ENCODE peak calls at places on chromosomes 4 and X, in five cellular contexts. One of them, this sample, is unnamed.

GRCh38 chrX:153780678-153781427 is at the start of gene SRPK3:
- DNase-seq in RPMI7951: peak; percentile 54
- DNase-seq in pancreas: no peak
- DNase-seq in NCI-H1930: no peak
- DNase-seq in EL: peak; percentile 37
- DNase-seq in this sample: peak; percentile 16

GRCh38 chr4:40536032-40536431 is 93.6 kb downstream of the RBM47 start:
- DNase-seq in RPMI7951: no peak
- DNase-seq in pancreas: no peak
- DNase-seq in NCI-H1930: no peak
- DNase-seq in EL: no peak
- DNase-seq in this sample: no peak

GRCh38 chrX:10166731-10167149 is 10.0 kb downstream of the CLCN4 start:
- DNase-seq in RPMI7951: peak; percentile 75
- DNase-seq in pancreas: no peak
- DNase-seq in NCI-H1930: no peak
- DNase-seq in EL: no peak
- DNase-seq in this sample: no peak

GRCh38 chr4:58669783-58670182 is 1559.6 kb upstream of the IGFBP7 start:
- DNase-seq in RPMI7951: no peak
- DNase-seq in pancreas: no peak
- DNase-seq in NCI-H1930: no peak
- DNase-seq in EL: no peak
- DNase-seq in this sample: no peak

GRCh38 chrX:53717205-53717604 is 30.7 kb upstream of the HUWE1 start:
- DNase-seq in RPMI7951: no peak
- DNase-seq in pancreas: no peak
- DNase-seq in NCI-H1930: no peak
- DNase-seq in EL: no peak
- DNase-seq in this sample: no peak

GRCh38 chr4:185088899-185089298 is 54.2 kb upstream of the SLC25A4 start:
- DNase-seq in RPMI7951: no peak
- DNase-seq in pancreas: no peak
- DNase-seq in NCI-H1930: no peak
- DNase-seq in EL: no peak
- DNase-seq in this sample: no peak

GRCh38 chrX:148774276-148774675 is 273.9 kb downstream of the AFF2 start:
- DNase-seq in RPMI7951: no peak
- DNase-seq in pancreas: no peak
- DNase-seq in NCI-H1930: no peak
- DNase-seq in EL: no peak
- DNase-seq in this sample: no peak

GRCh38 chr4:86307432-86307831 is 52.4 kb downstream of the MAPK10 start:
- DNase-seq in RPMI7951: no peak
- DNase-seq in pancreas: no peak
- DNase-seq in NCI-H1930: no peak
- DNase-seq in EL: peak; percentile 7
- DNase-seq in this sample: peak; percentile 37

GRCh38 chr4:46975841-46976551 is 17.4 kb downstream of the GABRA4 start:
- DNase-seq in RPMI7951: no peak
- DNase-seq in pancreas: no peak
- DNase-seq in NCI-H1930: no peak
- DNase-seq in EL: no peak
- DNase-seq in this sample: no peak

GRCh38 chr4:89413518-89413917 is 105.9 kb upstream of the GPRIN3 start:
- DNase-seq in RPMI7951: no peak
- DNase-seq in pancreas: no peak
- DNase-seq in NCI-H1930: no peak
- DNase-seq in EL: no peak
- DNase-seq in this sample: no peak

GRCh38 chr4:73608677-73609594 is 11.3 kb downstream of the RASSF6 start:
- DNase-seq in RPMI7951: peak; percentile 38
- DNase-seq in pancreas: no peak
- DNase-seq in NCI-H1930: no peak
- DNase-seq in EL: peak; percentile 45
- DNase-seq in this sample: peak; percentile 73

GRCh38 chr4:42309571-42310260 is 87.6 kb upstream of the SHISA3 start:
- DNase-seq in RPMI7951: no peak
- DNase-seq in pancreas: no peak
- DNase-seq in NCI-H1930: no peak
- DNase-seq in EL: no peak
- DNase-seq in this sample: no peak

GRCh38 chrX:119984652-119985051 is 41.1 kb upstream of the NKAP start:
- DNase-seq in RPMI7951: no peak
- DNase-seq in pancreas: peak; percentile 29
- DNase-seq in NCI-H1930: no peak
- DNase-seq in EL: no peak
- DNase-seq in this sample: no peak

GRCh38 chr4:183905593-183906485 is 732 bp downstream of the STOX2 start:
- DNase-seq in RPMI7951: no peak
- DNase-seq in pancreas: peak; percentile 52
- DNase-seq in NCI-H1930: no peak
- DNase-seq in EL: no peak
- DNase-seq in this sample: peak; percentile 31

GRCh38 chr4:81493895-81494490 is 22.3 kb upstream of the RASGEF1B start:
- DNase-seq in RPMI7951: no peak
- DNase-seq in pancreas: no peak
- DNase-seq in NCI-H1930: no peak
- DNase-seq in EL: no peak
- DNase-seq in this sample: no peak

GRCh38 chrX:139559383-139560042 is 29.0 kb downstream of the F9 start:
- DNase-seq in RPMI7951: peak; percentile 16
- DNase-seq in pancreas: peak; percentile 47
- DNase-seq in NCI-H1930: peak; percentile 17
- DNase-seq in EL: peak; percentile 21
- DNase-seq in this sample: peak; percentile 65

GRCh38 chrX:19839770-19840254 is 47.6 kb downstream of the SH3KBP1 start:
- DNase-seq in RPMI7951: peak; percentile 31
- DNase-seq in pancreas: no peak
- DNase-seq in NCI-H1930: no peak
- DNase-seq in EL: no peak
- DNase-seq in this sample: no peak

GRCh38 chr4:77201343-77201742 is 44.3 kb downstream of the CCNG2 start:
- DNase-seq in RPMI7951: no peak
- DNase-seq in pancreas: no peak
- DNase-seq in NCI-H1930: no peak
- DNase-seq in EL: peak; percentile 6
- DNase-seq in this sample: peak; percentile 4

GRCh38 chrX:118756111-118756510 is 28.7 kb downstream of the IL13RA1 start:
- DNase-seq in RPMI7951: no peak
- DNase-seq in pancreas: no peak
- DNase-seq in NCI-H1930: no peak
- DNase-seq in EL: no peak
- DNase-seq in this sample: no peak

GRCh38 chr4:25098964-25099843 is 61.0 kb downstream of the SEPSECS start:
- DNase-seq in RPMI7951: peak; percentile 82
- DNase-seq in pancreas: peak; percentile 46
- DNase-seq in NCI-H1930: no peak
- DNase-seq in EL: peak; percentile 80
- DNase-seq in this sample: peak; percentile 30

GRCh38 chr4:82710202-82710929 is 88.2 kb downstream of the SCD5 start:
- DNase-seq in RPMI7951: no peak
- DNase-seq in pancreas: no peak
- DNase-seq in NCI-H1930: no peak
- DNase-seq in EL: no peak
- DNase-seq in this sample: no peak

GRCh38 chrX:154351183-154352011 is 23.0 kb downstream of the FLNA start:
- DNase-seq in RPMI7951: no peak
- DNase-seq in pancreas: no peak
- DNase-seq in NCI-H1930: no peak
- DNase-seq in EL: peak; percentile 2
- DNase-seq in this sample: no peak

GRCh38 chr4:121950212-121950679 is 1.6 kb downstream of the TRPC3 start:
- DNase-seq in RPMI7951: peak; percentile 9
- DNase-seq in pancreas: peak; percentile 37
- DNase-seq in NCI-H1930: peak; percentile 38
- DNase-seq in EL: peak; percentile 66
- DNase-seq in this sample: peak; percentile 70

GRCh38 chrX:55867254-55867653 is 149.7 kb downstream of the RRAGB start:
- DNase-seq in RPMI7951: peak; percentile 18
- DNase-seq in pancreas: no peak
- DNase-seq in NCI-H1930: no peak
- DNase-seq in EL: peak; percentile 2
- DNase-seq in this sample: peak; percentile 2

GRCh38 chrX:47936224-47936939 is 67.4 kb downstream of the ZNF182 start:
- DNase-seq in RPMI7951: no peak
- DNase-seq in pancreas: no peak
- DNase-seq in NCI-H1930: no peak
- DNase-seq in EL: no peak
- DNase-seq in this sample: no peak

GRCh38 chrX:104430720-104431119 is 135.3 kb upstream of the IL1RAPL2 start:
- DNase-seq in RPMI7951: no peak
- DNase-seq in pancreas: no peak
- DNase-seq in NCI-H1930: no peak
- DNase-seq in EL: no peak
- DNase-seq in this sample: no peak

GRCh38 chr4:1449833-1450741 is 43.8 kb upstream of the NKX1-1 start:
- DNase-seq in RPMI7951: no peak
- DNase-seq in pancreas: no peak
- DNase-seq in NCI-H1930: no peak
- DNase-seq in EL: no peak
- DNase-seq in this sample: no peak

GRCh38 chr4:151462554-151462953 is 53.6 kb downstream of the FHIP1A start:
- DNase-seq in RPMI7951: no peak
- DNase-seq in pancreas: no peak
- DNase-seq in NCI-H1930: no peak
- DNase-seq in EL: no peak
- DNase-seq in this sample: no peak

GRCh38 chrX:19679787-19680186 is 164.5 kb upstream of the MAP3K15 start:
- DNase-seq in RPMI7951: no peak
- DNase-seq in pancreas: no peak
- DNase-seq in NCI-H1930: no peak
- DNase-seq in EL: no peak
- DNase-seq in this sample: no peak

GRCh38 chrX:28552882-28553829 is 34.1 kb upstream of the IL1RAPL1 start:
- DNase-seq in RPMI7951: no peak
- DNase-seq in pancreas: no peak
- DNase-seq in NCI-H1930: no peak
- DNase-seq in EL: no peak
- DNase-seq in this sample: no peak

This sample was measured in astrocyte of the spinal cord.